ENCODE peak calls at places on chromosomes 11 and 22, in five cellular contexts. O is H9, F is mesenchymal stem cell, B is trophoblast cell, L is H1. H is an unnamed sample.

GRCh38 chr11:10326080-10326964 is 21.4 kb downstream of the ADM start:
- DNase-seq in O (no peak), F (no peak), B (no peak), L (no peak), H (no peak)

GRCh38 chr22:44295406-44295805 is 17.3 kb downstream of the SHISAL1 start:
- DNase-seq in O (no peak), F (no peak), B (no peak), L (no peak), H (no peak)

GRCh38 chr11:44980533-44981427 is 30.1 kb upstream of the TP53I11 start:
- DNase-seq in O (no peak), F (no peak), B (no peak), L (no peak), H (no peak)

GRCh38 chr22:49997932-49998717 is 14.4 kb downstream of the IL17REL start:
- DNase-seq in O (no peak), F (no peak), B (no peak), L (no peak), H (no peak)

GRCh38 chr22:50326959-50327710 is at the start of gene DENND6B:
- DNase-seq in O (peak; percentile 71), F (peak; percentile 69), B (peak; percentile 69), L (no peak), H (peak; percentile 86)

GRCh38 chr22:46537946-46538815 is 761 bp upstream of the CELSR1 start:
- DNase-seq in O (peak; percentile 61), F (no peak), B (no peak), L (no peak), H (peak; percentile 41)

GRCh38 chr11:19345519-19345847 is 104.7 kb upstream of the E2F8 start:
- DNase-seq in O (peak; percentile 52), F (no peak), B (no peak), L (no peak), H (peak; percentile 38)

GRCh38 chr11:20617346-20617745 is 17.9 kb downstream of the SLC6A5 start:
- DNase-seq in O (no peak), F (no peak), B (no peak), L (no peak), H (no peak)

GRCh38 chr22:35480627-35481565 is 59.7 kb upstream of the RASD2 start:
- DNase-seq in O (peak; percentile 20), F (peak; percentile 26), B (no peak), L (no peak), H (no peak)

GRCh38 chr11:15774021-15774862 is 582.1 kb downstream of the SOX6 start:
- DNase-seq in O (no peak), F (no peak), B (no peak), L (no peak), H (no peak)

GRCh38 chr11:131370090-131370751 is at the start of gene NTM:
- DNase-seq in O (no peak), F (no peak), B (no peak), L (no peak), H (peak; percentile 27)

GRCh38 chr11:34204396-34205279 is 99.2 kb downstream of the NAT10 start:
- DNase-seq in O (no peak), F (no peak), B (no peak), L (no peak), H (no peak)

GRCh38 chr11:19558189-19558986 is 154.2 kb upstream of the NAV2 start:
- DNase-seq in O (no peak), F (no peak), B (no peak), L (no peak), H (no peak)

GRCh38 chr11:67700548-67701262 is 26.3 kb upstream of the ALDH3B2 start:
- DNase-seq in O (no peak), F (no peak), B (no peak), L (no peak), H (peak; percentile 38)

GRCh38 chr11:116427903-116428637 is 344.7 kb downstream of the BUD13 start:
- DNase-seq in O (no peak), F (no peak), B (no peak), L (no peak), H (peak; percentile 27)

GRCh38 chr11:118608268-118609214 is 1.1 kb downstream of the PHLDB1 start:
- DNase-seq in O (no peak), F (peak; percentile 94), B (peak; percentile 57), L (no peak), H (no peak)

GRCh38 chr11:10032991-10033390 is 261.0 kb downstream of the SBF2 start:
- DNase-seq in O (no peak), F (no peak), B (no peak), L (no peak), H (no peak)

GRCh38 chr11:43517518-43517917 is 158.8 kb downstream of the TTC17 start:
- DNase-seq in O (no peak), F (peak; percentile 9), B (no peak), L (no peak), H (no peak)

GRCh38 chr22:22756109-22756508 is 111.7 kb downstream of the GGTLC2 start:
- DNase-seq in O (no peak), F (no peak), B (no peak), L (no peak), H (no peak)
- H2BK12ac ChIP-seq in O (no peak overlapping the region), F (no peak overlapping the region), B (no peak overlapping the region), L (no peak overlapping the region), H (no peak overlapping the region)

GRCh38 chr11:112366012-112366411 is 105.4 kb upstream of the PLET1 start:
- DNase-seq in O (no peak), F (no peak), B (no peak), L (no peak), H (no peak)

GRCh38 chr11:112361396-112361795 is 100.7 kb upstream of the PLET1 start:
- DNase-seq in O (no peak), F (no peak), B (no peak), L (no peak), H (no peak)

GRCh38 chr11:112364962-112365481 is 104.4 kb upstream of the PLET1 start:
- DNase-seq in O (no peak), F (peak; percentile 99), B (peak; percentile 52), L (no peak), H (no peak)

GRCh38 chr11:112366777-112367176 is 106.1 kb upstream of the PLET1 start:
- DNase-seq in O (no peak), F (peak; percentile 87), B (no peak), L (no peak), H (no peak)

DNA sequence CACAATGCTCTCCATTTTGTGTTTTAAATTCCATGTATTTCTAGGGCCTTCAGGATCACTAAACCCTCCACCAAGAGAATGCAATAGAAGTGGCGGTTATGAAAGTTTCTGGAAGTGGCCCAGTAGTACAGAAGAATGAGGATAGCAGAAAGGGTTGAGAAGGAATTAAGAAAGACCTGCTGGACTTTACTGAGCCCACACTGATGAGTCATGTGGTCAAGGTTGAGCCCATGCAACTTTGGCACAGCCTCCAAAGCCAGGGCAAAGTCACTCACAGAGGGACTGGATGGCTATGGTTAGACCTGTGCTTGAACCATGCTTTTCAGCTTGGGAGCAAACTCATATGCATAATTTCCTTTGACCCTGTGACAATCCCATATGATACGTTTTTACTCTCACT is 102.9 kb upstream of the PLET1 start:
- DNase-seq in O (no peak), F (peak; percentile 56), B (no peak), L (no peak), H (no peak)
- H2BK12ac ChIP-seq in O (no peak overlapping the region), F (peak overlapping the region; percentile 84), B (no peak overlapping the region), L (no peak overlapping the region), H (no peak overlapping the region)

GRCh38 chr11:6638437-6638836 is 17.2 kb downstream of the DCHS1 start:
- DNase-seq in O (no peak), F (no peak), B (no peak), L (no peak), H (no peak)
- H2BK12ac ChIP-seq in O (no peak overlapping the region), F (peak overlapping the region; percentile 68), B (no peak overlapping the region), L (no peak overlapping the region), H (no peak overlapping the region)

GRCh38 chr11:30487200-30487898 is 98.8 kb downstream of the MPPED2 start:
- DNase-seq in O (no peak), F (peak; percentile 82), B (no peak), L (no peak), H (no peak)

GRCh38 chr11:30488304-30488998 is 97.7 kb downstream of the MPPED2 start:
- DNase-seq in O (no peak), F (peak; percentile 61), B (no peak), L (no peak), H (no peak)

GRCh38 chr11:30481816-30482215 is 104.3 kb downstream of the MPPED2 start:
- DNase-seq in O (no peak), F (no peak), B (no peak), L (no peak), H (no peak)

GRCh38 chr11:30481385-30481784 is 104.8 kb downstream of the MPPED2 start:
- DNase-seq in O (no peak), F (no peak), B (no peak), L (no peak), H (peak; percentile 18)

GRCh38 chr11:30485222-30485621 is 100.9 kb downstream of the MPPED2 start:
- DNase-seq in O (no peak), F (no peak), B (no peak), L (no peak), H (no peak)
- H2BK12ac ChIP-seq in O (no peak overlapping the region), F (no peak overlapping the region), B (no peak overlapping the region), L (no peak overlapping the region), H (no peak overlapping the region)

H was measured in neuronal stem cell.